ENCODE peak calls at places on chromosomes 1 and 21, in six cellular contexts. X is stimulated activated CD4-positive, alpha-beta T cell treated with anti-CD3 and anti-CD28 coated beads, Interleukin-12 subunit alpha, Interleukin-12 subunit beta, amount 100 ng/mL, for 4 hours; V is stimulated activated CD8-positive, alpha-beta memory T cell treated with anti-CD3 and anti-CD28 coated beads, Interleukin-15, amount 100 ng/mL, for 1 hour; C is tibial artery; F is right cardiac atrium; B is MG63. W is an unnamed sample.

GRCh38 chr21:35070436-35070835 is 21.3 kb upstream of the RUNX1 start:
- DNase-seq in V (no peak), B (no peak), C (no peak), X (no peak), F (no peak), W (no peak)

GRCh38 chr1:92380867-92381266 is 82.0 kb downstream of the RPAP2 start:
- DNase-seq in C (no peak), V (no peak), X (no peak), B (no peak), F (no peak), W (no peak)

GRCh38 chr1:221431068-221431651 is 310.7 kb downstream of the DUSP10 start:
- DNase-seq in V (no peak), C (no peak), B (peak; percentile 50), X (no peak), F (no peak), W (no peak)

GRCh38 chr1:206895837-206896242 is 1.4 kb upstream of the IL24 start:
- DNase-seq in C (no peak), F (no peak), B (peak; percentile 89), V (no peak), X (no peak), W (no peak)

GRCh38 chr1:24540051-24540905 is 15.6 kb upstream of the NCMAP start:
- DNase-seq in X (no peak), B (no peak), F (no peak), V (no peak), C (no peak), W (no peak)

GRCh38 chr1:170624141-170624540 is 39.8 kb upstream of the PRRX1 start:
- DNase-seq in C (no peak), V (no peak), X (no peak), B (no peak), F (no peak), W (no peak)

GRCh38 chr1:10339815-10340214 is 59.0 kb upstream of the PGD start:
- DNase-seq in C (no peak), F (peak; percentile 65), V (no peak), X (no peak), B (peak; percentile 11), W (peak; percentile 4)

GRCh38 chr1:15326691-15327530 is 79.9 kb downstream of the FHAD1 start:
- DNase-seq in X (no peak), V (no peak), F (no peak), B (peak; percentile 26), C (no peak), W (no peak)

GRCh38 chr1:235423214-235423652 is 56.0 kb downstream of the TBCE start:
- DNase-seq in V (peak; percentile 5), C (no peak), B (no peak), X (peak; percentile 5), F (no peak), W (no peak)